ENCODE peak calls at places on chromosomes 11 and 22, in seven cellular contexts. K is choroid plexus epithelial cell; H is activated naive CD4-positive, alpha-beta T cell treated with Interleukin-2 at 50 U/mL for 16 hours; A is memory B cell; B is fibroblast of lung; U is lower lobe of right lung; M is mesenchymal stem cell. I is an unnamed sample.

GRCh38 chr11:112613051-112613972 is 347.9 kb upstream of the NCAM1 start:
- DNase-seq in M (peak), A (no peak), U (no peak), H (no peak), B (peak), K (peak), I (peak)

GRCh38 chr11:57344826-57345225 is 6.7 kb downstream of the P2RX3 start:
- DNase-seq in K (no peak), U (no peak), H (no peak), B (no peak), M (no peak), A (no peak), I (no peak)

GRCh38 chr11:60485987-60486386 is 6.6 kb upstream of the MS4A12 start:
- DNase-seq in K (no peak), B (no peak), H (peak), U (no peak), A (peak), M (peak), I (no peak)

GRCh38 chr11:117449111-117449693 is 121.5 kb downstream of the CEP164 start:
- DNase-seq in A (no peak), U (no peak), H (no peak), M (no peak), K (peak), B (no peak), I (no peak)

GRCh38 chr11:536841-537621 is at the start of gene LRRC56:
- DNase-seq in U (peak), B (peak), M (peak), A (peak), H (peak), K (peak), I (peak)

GRCh38 chr11:13189561-13190435 is 87.8 kb upstream of the BMAL1 start:
- DNase-seq in U (no peak), B (peak), M (no peak), H (no peak), A (no peak), K (peak), I (peak)

GRCh38 chr11:73463359-73463758 is 87.2 kb downstream of the RELT start:
- DNase-seq in M (peak), H (no peak), B (peak), A (no peak), K (peak), U (no peak), I (peak)

GRCh38 chr22:48803993-48804810 is 1023.5 kb downstream of the BRD1 start:
- DNase-seq in K (no peak), U (no peak), M (no peak), H (no peak), A (no peak), B (no peak), I (no peak)

GRCh38 chr11:24233041-24233440 is 263.8 kb upstream of the LUZP2 start:
- DNase-seq in K (peak), H (no peak), M (no peak), B (peak), A (no peak), U (no peak), I (no peak)

GRCh38 chr11:113839842-113840241 is 35.5 kb downstream of the USP28 start:
- DNase-seq in B (no peak), M (no peak), A (peak), U (no peak), H (no peak), K (no peak), I (no peak)

GRCh38 chr11:125224391-125225015 is 60.0 kb downstream of the PKNOX2 start:
- DNase-seq in K (peak), A (no peak), U (no peak), M (peak), H (no peak), B (peak), I (peak)

GRCh38 chr22:35928273-35928798 is 100.3 kb downstream of the RBFOX2 start:
- DNase-seq in B (no peak), M (no peak), H (no peak), K (no peak), A (no peak), U (no peak), I (no peak)